ENCODE peak calls at places on chromosomes 7 and 10, in ten cellular contexts. B is coronary artery, U is prostate gland, R is spleen, J is heart left ventricle, T is left lung, V is fibroblast of mammary gland, W is psoas muscle, L is choroid plexus epithelial cell, Z is AG10803. Q is an unnamed sample.
A peak's percentile ranks its signal among the peaks of the same experiment; 100 is the strongest.

GRCh38 chr7:22195402-22195801 is 161.6 kb downstream of the RAPGEF5 start:
- DNase-seq in L (no peak), W (no peak), Z (no peak), V (no peak), U (no peak), R (no peak), J (no peak), B (no peak), T (no peak), Q (no peak)

GRCh38 chr10:127968659-127969058 is 61.8 kb downstream of the PTPRE start:
- DNase-seq in U (no peak), R (no peak), J (no peak), Z (no peak), L (no peak), V (no peak), B (no peak), W (no peak), T (no peak), Q (no peak)

GRCh38 chr10:132421377-132422168 is 24.6 kb downstream of the PWWP2B start:
- DNase-seq in J (peak; percentile 90), T (peak; percentile 93), U (peak; percentile 78), Z (peak; percentile 74), W (peak; percentile 88), V (no peak), L (peak; percentile 50), R (peak; percentile 95), B (peak; percentile 87), Q (no peak)

GRCh38 chr10:103828107-103828506 is 27.3 kb downstream of the SH3PXD2A start:
- DNase-seq in J (no peak), T (no peak), R (no peak), B (no peak), U (no peak), Z (no peak), L (no peak), V (no peak), W (no peak), Q (no peak)

GRCh38 chr7:4682621-4683042 is 537 bp downstream of the FOXK1 start:
- DNase-seq in V (no peak), T (peak; percentile 92), L (peak; percentile 77), R (peak; percentile 93), W (peak; percentile 77), Z (peak; percentile 37), B (no peak), J (peak; percentile 60), U (peak; percentile 36), Q (peak; percentile 25)

GRCh38 chr10:49743464-49744075 is 18.6 kb downstream of the OGDHL start:
- DNase-seq in L (no peak), Z (no peak), T (no peak), W (no peak), U (no peak), R (peak; percentile 57), J (no peak), V (no peak), B (peak; percentile 65), Q (no peak)

GRCh38 chr7:102042016-102042656 is 224.7 kb downstream of the CUX1 start:
- DNase-seq in T (no peak), W (no peak), R (no peak), U (no peak), L (peak; percentile 61), Z (peak; percentile 52), V (peak; percentile 65), B (no peak), J (no peak), Q (peak; percentile 22)

GRCh38 chr7:2641406-2642393 is 9.9 kb downstream of the TTYH3 start:
- DNase-seq in W (peak; percentile 91), L (peak; percentile 96), J (peak; percentile 96), R (peak; percentile 90), T (peak; percentile 92), U (peak; percentile 87), B (peak; percentile 97), Z (peak; percentile 99), V (peak; percentile 92), Q (peak; percentile 98)

GRCh38 chr7:99997545-99998137 is 17.8 kb upstream of the ZKSCAN1 start:
- DNase-seq in J (peak; percentile 68), T (peak; percentile 89), V (peak; percentile 22), Z (peak; percentile 23), B (no peak), U (peak; percentile 35), L (peak; percentile 38), W (peak; percentile 69), R (peak; percentile 93), Q (no peak)

GRCh38 chr10:91452063-91452462 is 41.9 kb downstream of the HECTD2 start:
- DNase-seq in W (no peak), J (no peak), U (no peak), B (no peak), V (no peak), L (no peak), R (no peak), Z (no peak), T (no peak), Q (no peak)

GRCh38 chr7:25386311-25386744 is 158.0 kb upstream of the NPVF start:
- DNase-seq in T (no peak), Z (no peak), R (no peak), V (no peak), U (no peak), L (no peak), B (no peak), J (no peak), W (no peak), Q (no peak)

GRCh38 chr10:3901370-3901769 is 116.4 kb upstream of the KLF6 start:
- DNase-seq in W (no peak), U (no peak), B (no peak), R (no peak), T (no peak), L (no peak), Z (no peak), V (no peak), J (no peak), Q (no peak)

GRCh38 chr7:11458736-11459483 is 373.1 kb downstream of the THSD7A start:
- DNase-seq in L (peak; percentile 93), T (no peak), R (no peak), V (peak; percentile 95), W (no peak), J (no peak), U (no peak), B (no peak), Z (peak; percentile 57), Q (no peak)

DNA sequence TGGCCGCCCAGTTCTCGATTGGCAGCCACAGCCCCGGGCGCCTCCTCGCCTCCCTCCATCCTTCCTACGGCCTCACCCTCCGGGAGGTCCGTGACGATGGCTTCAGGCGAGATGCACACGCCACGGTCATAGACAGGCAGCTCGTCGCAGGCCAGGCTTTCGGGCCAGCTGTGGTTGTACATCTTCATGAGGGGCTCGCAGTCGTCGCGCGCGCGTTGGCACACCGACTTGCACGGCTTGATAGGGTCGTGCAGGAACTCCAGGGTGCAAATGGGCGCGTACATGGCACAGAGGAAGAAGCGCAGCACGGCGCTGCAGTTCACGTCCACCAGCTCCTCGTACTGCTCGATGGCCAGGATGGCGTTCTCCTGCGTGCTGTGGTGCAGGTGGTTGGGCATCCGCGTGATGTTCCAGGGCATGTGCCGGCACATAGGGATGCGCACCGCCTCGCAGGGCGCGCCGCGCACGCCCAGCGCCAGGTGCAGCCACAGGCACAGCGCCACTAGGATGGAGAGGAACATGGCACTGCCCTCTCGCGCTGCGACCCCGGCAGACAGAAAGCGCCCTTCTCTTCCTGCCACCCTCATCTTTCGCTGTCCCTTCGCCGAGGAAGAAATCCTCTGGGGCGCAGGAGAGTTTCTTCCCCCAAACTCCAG is 472 bp downstream of the SFRP4 start:
- DNase-seq in U (no peak), L (no peak), T (peak; percentile 78), W (peak; percentile 53), B (peak; percentile 79), R (no peak), V (no peak), J (peak; percentile 47), Z (no peak), Q (peak; percentile 5)
- H3K4me3 ChIP-seq in U (peak overlapping the region; percentile 42), L (peak overlapping the region; percentile 52), T (peak overlapping the region; percentile 46), W (peak overlapping the region; percentile 64), B (peak overlapping the region; percentile 76), R (peak overlapping the region; percentile 39), V (peak overlapping the region; percentile 39), J (peak overlapping the region; percentile 63), Z (peak overlapping the region; percentile 45), Q (peak overlapping the region; percentile 53)

GRCh38 chr7:56449762-56450161 is 333.5 kb upstream of the NUPR2 start:
- DNase-seq in W (no peak), U (no peak), V (no peak), J (no peak), B (no peak), L (no peak), Z (no peak), R (no peak), T (no peak), Q (no peak)

GRCh38 chr7:56447864-56448693 is 331.9 kb upstream of the NUPR2 start:
- DNase-seq in J (peak; percentile 57), W (peak; percentile 51), T (peak; percentile 63), R (no peak), L (no peak), V (peak; percentile 49), U (no peak), B (no peak), Z (no peak), Q (no peak)
- H3K4me3 ChIP-seq in J (peak overlapping the region; percentile 29), W (no peak overlapping the region), T (no peak overlapping the region), R (no peak overlapping the region), L (no peak overlapping the region), V (peak overlapping the region; percentile 31), U (no peak overlapping the region), B (peak overlapping the region; percentile 36), Z (no peak overlapping the region), Q (no peak overlapping the region)

DNA sequence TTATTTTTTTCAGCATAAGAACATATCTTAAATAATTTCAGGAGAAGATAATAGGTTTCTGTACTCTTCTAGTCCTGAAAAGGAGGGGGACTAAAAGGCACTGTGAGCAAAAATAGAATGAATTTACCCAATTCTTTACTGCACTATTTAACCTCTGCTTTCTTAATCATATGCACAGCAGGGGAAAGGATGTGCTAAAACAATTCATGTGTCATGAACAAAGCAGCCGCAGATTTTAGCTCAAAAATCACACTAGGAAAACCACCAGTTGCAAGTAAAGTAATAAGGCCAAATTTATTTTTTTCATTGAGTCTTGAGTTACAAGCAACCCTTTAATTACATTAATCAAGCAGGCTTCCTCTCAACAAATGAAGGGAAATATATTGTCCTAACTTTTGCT is 80.1 kb downstream of the CABCOCO1 start:
- DNase-seq in T (no peak), R (no peak), V (no peak), W (no peak), Z (no peak), U (no peak), J (no peak), L (peak; percentile 42), B (no peak), Q (no peak)
- H3K4me3 ChIP-seq in T (no peak overlapping the region), R (no peak overlapping the region), V (no peak overlapping the region), W (no peak overlapping the region), Z (no peak overlapping the region), U (no peak overlapping the region), J (no peak overlapping the region), L (no peak overlapping the region), B (no peak overlapping the region), Q (no peak overlapping the region)

DNA sequence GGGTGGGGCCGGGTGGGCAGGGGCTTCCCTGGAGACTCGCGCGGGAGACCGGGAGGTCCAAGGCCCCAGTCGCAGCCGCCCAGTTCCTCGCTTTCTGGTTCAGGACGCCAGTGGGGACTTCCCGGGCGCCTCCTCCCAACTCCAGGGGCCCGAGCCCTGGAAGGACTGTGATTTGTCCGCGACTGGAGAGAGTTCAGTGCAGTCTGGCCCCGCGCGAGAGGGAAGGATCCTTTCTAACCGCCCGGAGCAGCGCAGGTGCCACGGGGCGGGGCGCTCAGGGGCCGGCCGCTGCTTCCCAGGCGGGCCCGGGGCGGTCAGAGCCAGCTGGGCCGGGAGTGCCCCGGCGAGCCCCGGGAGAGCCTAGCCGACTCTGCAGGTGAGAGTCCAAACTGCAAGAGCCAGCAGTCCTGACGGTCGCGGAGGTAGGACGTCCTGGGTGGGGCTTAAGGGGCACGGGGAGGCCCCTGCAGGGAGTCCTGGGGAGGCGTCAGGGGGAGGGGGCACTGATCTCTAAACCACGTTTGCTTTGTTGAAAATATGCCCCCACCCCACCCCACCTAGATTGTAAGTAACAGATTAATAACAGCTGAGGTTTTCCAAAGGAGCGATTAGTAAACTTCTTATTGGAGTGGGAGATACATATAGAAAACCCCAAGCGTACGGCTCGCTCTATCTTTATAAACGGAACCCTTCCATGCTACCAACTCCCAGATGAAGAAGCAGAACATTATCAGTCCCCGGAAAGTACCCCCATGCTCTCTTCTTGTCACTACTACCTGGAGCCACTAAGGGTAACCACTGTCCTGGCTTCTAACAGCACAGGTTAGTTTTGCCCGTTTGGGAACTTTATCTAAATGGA is 8.2 kb downstream of the NKX2-3 start:
- DNase-seq in V (no peak), Z (no peak), U (no peak), L (no peak), R (no peak), T (no peak), B (no peak), J (no peak), W (no peak), Q (no peak)
- H3K4me3 ChIP-seq in V (no peak overlapping the region), Z (no peak overlapping the region), U (peak overlapping the region; percentile 1), L (no peak overlapping the region), R (peak overlapping the region; percentile 40), T (no peak overlapping the region), B (peak overlapping the region; percentile 22), J (peak overlapping the region; percentile 28), W (peak overlapping the region; percentile 44), Q (no peak overlapping the region)